ENCODE peak calls at places on chromosome 15, in seven cellular contexts. H, V, P, T, I, L and K are unnamed samples. For H3K9me3, the result is how much of the 10 kb centered on the place peaks cover.

GRCh38 chr15:67137951-67138935 is 72.8 kb downstream of the SMAD3 start:
- DNase-seq in H (no peak), V (no peak), P (peak), T (no peak), I (no peak), L (no peak), K (no peak)

GRCh38 chr15:76467136-76467535 is 130.6 kb downstream of the ISL2 start:
- DNase-seq in H (no peak), V (no peak), P (no peak), T (no peak), I (no peak), L (no peak), K (no peak)

GRCh38 chr15:95669146-95669922 is 661.2 kb upstream of the NR2F2 start:
- DNase-seq in H (no peak), V (peak), P (no peak), T (no peak), I (no peak), L (peak), K (no peak)

GRCh38 chr15:78626611-78627010 is 5.8 kb upstream of the CHRNA3 start:
- DNase-seq in H (no peak), V (no peak), P (no peak), T (no peak), I (no peak), L (no peak), K (no peak)

GRCh38 chr15:42608110-42608531 is 32.7 kb downstream of the STARD9 start:
- DNase-seq in H (peak), V (peak), P (no peak), T (no peak), I (peak), L (peak), K (peak)

GRCh38 chr15:34726407-34727100 is 28.2 kb downstream of the GJD2 start:
- DNase-seq in H (no peak), V (no peak), P (no peak), T (no peak), I (no peak), L (no peak), K (no peak)

GRCh38 chr15:39781967-39782292 is 711 bp downstream of the FSIP1 start:
- DNase-seq in H (no peak), V (no peak), P (no peak), T (no peak), I (no peak), L (no peak), K (no peak)

GRCh38 chr15:52085289-52085688 is 27.3 kb downstream of the BCL2L10 start:
- DNase-seq in H (no peak), V (no peak), P (no peak), T (no peak), I (no peak), L (no peak), K (no peak)

GRCh38 chr15:93049914-93050534 is 39.0 kb downstream of the RGMA start:
- DNase-seq in H (no peak), V (no peak), P (no peak), T (no peak), I (no peak), L (no peak), K (no peak)

DNA sequence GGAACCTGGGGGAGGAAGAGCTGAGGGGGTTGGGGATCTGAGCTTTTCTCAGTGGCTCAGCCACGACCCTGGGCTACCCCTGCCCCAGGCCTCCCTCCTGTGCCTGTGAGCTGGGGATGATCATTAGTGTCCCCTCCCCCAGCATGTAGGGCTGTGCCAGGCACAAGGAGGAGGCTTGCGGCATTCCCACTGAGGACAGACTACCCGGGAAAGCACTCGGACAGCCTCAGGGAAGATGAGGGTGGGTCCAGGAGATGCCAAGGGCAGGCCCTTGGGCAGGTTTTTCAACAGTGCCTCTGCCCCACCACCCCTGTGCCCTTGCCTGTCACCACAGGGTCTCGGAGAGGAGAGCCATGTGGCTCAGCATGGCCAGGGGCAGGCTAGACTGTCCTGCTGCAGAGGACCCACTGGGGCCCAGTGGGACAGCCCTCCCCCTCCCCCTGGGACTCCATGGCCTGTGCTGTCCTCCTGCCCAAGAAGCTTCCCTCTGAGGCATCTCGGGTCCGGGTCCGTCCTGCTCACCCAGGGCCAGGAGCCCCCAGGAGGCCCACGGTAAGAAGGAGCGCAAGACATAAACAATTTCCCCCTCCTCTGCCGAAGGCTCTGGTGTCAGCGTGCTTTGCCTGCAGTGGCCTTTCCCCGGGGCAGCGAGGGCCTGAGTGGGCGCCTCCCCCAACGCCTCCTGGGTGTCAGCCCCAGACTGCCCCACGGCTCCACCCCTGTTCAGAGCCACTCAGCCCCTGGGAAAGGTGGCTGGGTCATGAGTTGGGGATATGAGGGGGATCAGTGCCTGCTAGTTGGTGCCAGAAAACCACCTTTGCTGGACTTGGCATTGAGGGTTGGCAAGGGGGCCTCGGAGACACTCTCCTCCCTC is 192.5 kb downstream of the GOLGA6L6 start:
- DNase-seq in H (no peak), V (no peak), P (peak), T (no peak), I (no peak), L (peak), K (no peak)
- H3K9me3 ChIP-seq in H (under half), V (under half), P (under half), T (under half), I (under half), L (under half), K (under half)

GRCh38 chr15:71781179-71781964 is 29.0 kb upstream of the NR2E3 start:
- DNase-seq in H (no peak), V (no peak), P (peak), T (no peak), I (no peak), L (no peak), K (no peak)

GRCh38 chr15:71782447-71783165 is 27.7 kb upstream of the NR2E3 start:
- DNase-seq in H (no peak), V (no peak), P (peak), T (no peak), I (no peak), L (no peak), K (no peak)

GRCh38 chr15:71781965-71782265 is 28.4 kb upstream of the NR2E3 start:
- DNase-seq in H (no peak), V (no peak), P (no peak), T (no peak), I (no peak), L (no peak), K (no peak)

GRCh38 chr15:71779073-71779797 is 31.1 kb upstream of the NR2E3 start:
- DNase-seq in H (no peak), V (no peak), P (no peak), T (no peak), I (no peak), L (no peak), K (no peak)

GRCh38 chr15:71780349-71780976 is 29.9 kb upstream of the NR2E3 start:
- DNase-seq in H (peak), V (peak), P (peak), T (no peak), I (no peak), L (no peak), K (no peak)
- H3K27ac ChIP-seq in H (no peak), V (no peak), P (peak), T (peak), I (no peak), L (no peak), K (no peak)

GRCh38 chr15:64640146-64640868 is 135.1 kb downstream of the RBPMS2 start:
- DNase-seq in H (no peak), V (no peak), P (no peak), T (no peak), I (no peak), L (no peak), K (no peak)
- TF ChIP-seq CTCF in H (no peak), V (no peak), P (no peak), T (no peak), I (no peak), L (no peak), K (no peak)

GRCh38 chr15:25060996-25061620 is 106.3 kb downstream of the SNRPN start:
- DNase-seq in H (no peak), V (no peak), P (peak), T (no peak), I (no peak), L (no peak), K (peak)
- H3K9me3 ChIP-seq in H (under half), V (under half), P (half or more), T (half or more), I (under half), L (half or more), K (half or more)

DNA sequence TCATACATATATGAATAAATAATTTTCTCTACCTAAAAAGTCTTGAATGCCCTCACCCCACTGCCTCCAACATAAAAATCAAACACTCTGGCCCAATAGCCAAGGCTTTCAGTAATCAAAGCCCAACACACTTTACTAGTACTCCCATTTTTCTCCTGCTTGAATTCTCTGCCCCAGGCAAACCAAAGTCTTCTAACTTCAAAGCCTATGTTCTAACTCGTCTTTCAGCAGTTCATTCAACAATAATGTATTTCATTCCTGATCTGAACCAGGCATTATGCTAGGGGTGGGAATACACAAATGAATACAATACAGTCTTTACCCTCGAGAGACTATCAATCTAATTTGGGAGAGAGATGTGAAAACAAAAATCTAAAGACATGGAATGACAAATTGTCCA is 11.4 kb upstream of the ZNF592 start:
- DNase-seq in H (no peak), V (no peak), P (no peak), T (no peak), I (no peak), L (no peak), K (no peak)
- H3K27ac ChIP-seq in H (peak), V (no peak), P (no peak), T (no peak), I (no peak), L (no peak), K (no peak)

DNA sequence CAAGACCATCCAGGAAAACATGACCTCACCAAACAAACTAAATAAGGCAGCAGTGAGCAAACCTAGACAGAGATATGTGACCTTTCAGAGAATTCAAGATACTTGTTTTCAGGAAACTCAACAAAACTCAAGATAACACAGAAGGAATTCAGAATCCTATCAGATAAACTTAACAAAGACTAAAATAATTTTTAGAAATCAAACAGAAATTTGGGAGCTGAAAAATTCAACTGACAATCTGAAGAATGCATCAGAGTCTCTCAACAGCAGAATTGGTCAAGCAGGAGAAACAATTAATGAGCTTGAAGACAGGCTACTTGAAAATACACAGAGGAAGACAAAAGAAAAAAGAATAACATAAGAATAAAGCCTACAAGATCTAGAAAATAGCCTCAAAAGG is 55.6 kb downstream of the MYO9A start:
- DNase-seq in H (no peak), V (no peak), P (no peak), T (no peak), I (no peak), L (no peak), K (no peak)
- TF ChIP-seq CTCF in H (no peak), V (no peak), P (no peak), T (no peak), I (no peak), L (no peak), K (no peak)

DNA sequence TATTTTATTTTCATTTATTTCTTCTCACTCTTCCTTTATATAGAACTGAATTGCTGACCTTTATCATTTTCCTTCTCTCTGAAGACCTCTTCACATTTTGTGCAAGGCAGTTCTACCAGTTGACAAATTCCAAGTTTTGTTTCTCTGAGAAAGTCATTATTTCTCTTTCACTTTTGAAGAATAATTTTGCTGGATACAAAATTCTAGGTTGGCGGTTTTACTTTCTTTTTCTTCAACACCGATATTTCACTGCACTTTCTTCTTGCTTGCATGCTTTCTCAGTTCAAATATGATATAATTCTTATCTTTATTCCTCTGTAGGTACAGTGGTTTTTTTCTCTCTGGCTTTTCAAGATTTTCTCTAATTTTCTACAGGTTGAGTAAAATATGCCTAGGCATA is 15.9 kb downstream of the RFX7 start:
- DNase-seq in H (no peak), V (no peak), P (no peak), T (no peak), I (no peak), L (no peak), K (no peak)
- H3K9me3 ChIP-seq in H (half or more), V (under half), P (under half), T (under half), I (under half), L (under half), K (half or more)

DNA sequence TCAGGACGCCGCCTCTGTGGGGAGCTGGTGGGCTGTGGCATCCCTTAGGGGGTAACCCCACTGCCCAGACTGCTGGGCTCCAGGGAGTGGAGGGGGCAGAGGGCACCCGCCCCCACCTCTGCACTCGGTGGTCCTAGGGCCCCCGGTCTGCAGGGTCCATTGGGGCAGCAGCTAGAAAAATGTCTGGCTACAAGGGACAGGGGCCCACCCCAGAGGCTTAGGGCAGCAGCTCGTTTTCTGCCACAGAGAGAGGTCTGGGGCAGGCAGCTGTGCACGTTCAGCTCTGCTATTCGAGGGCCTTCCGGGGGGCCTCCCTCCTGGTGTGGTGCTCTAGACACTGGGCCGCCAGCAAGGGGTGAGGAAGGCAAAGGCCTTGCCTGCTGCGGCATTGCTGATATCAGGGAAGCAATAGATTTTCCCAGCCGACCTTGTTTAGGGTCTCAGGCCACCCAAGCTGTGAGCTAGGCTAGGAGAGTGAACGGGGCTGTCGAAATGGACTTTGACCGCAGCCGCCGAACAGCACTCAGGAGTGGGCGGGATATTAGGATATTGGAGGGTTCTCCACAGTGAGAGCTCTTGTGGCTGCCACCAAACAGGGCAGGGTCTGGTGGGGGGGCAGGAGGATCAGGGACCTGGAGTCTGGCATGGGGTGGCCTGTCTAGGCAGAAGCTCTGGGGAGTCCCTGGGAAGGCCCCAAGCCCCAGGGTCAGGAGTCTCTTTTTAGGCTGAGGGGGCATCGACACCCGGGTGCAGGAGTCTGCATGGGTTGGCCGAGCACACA is 61.4 kb upstream of the KLF13 start:
- DNase-seq in H (peak), V (no peak), P (peak), T (peak), I (peak), L (peak), K (no peak)
- H3K27ac ChIP-seq in H (peak), V (no peak), P (no peak), T (no peak), I (no peak), L (no peak), K (peak)